ENCODE peak calls at places on chromosomes 7 and 10, in eight cellular contexts. S is small intestine; U is mammary epithelial cell; G is lower lobe of right lung; F is colonic mucosa; R is HCT116; T is CD8-positive, alpha-beta T cell; Q is astrocyte. I is an unnamed sample. For H3K4me1 and H3K36me3, the result is how much of the 10 kb centered on the place peaks cover.

GRCh38 chr7:69359003-69359555 is 239.2 kb upstream of the AUTS2 start:
- DNase-seq in S (no peak), U (no peak), G (no peak), F (no peak), R (no peak), T (no peak), Q (peak), I (no peak)

GRCh38 chr7:142689439-142690168 is 59.7 kb upstream of the PRSS1 start:
- DNase-seq in S (peak), U (no peak), G (no peak), F (no peak), R (no peak), T (no peak), Q (no peak), I (no peak)

GRCh38 chr10:114681542-114681941 is 23.5 kb upstream of the ABLIM1 start:
- DNase-seq in S (no peak), U (peak), G (no peak), F (no peak), R (peak), T (no peak), Q (no peak), I (no peak)

GRCh38 chr10:3071405-3072198 is 4.3 kb downstream of the PFKP start:
- DNase-seq in S (peak), U (peak), G (no peak), F (no peak), R (peak), T (no peak), Q (peak), I (no peak)

GRCh38 chr7:80488406-80488805 is 23.5 kb downstream of the GNAT3 start:
- DNase-seq in S (no peak), U (no peak), G (no peak), F (no peak), R (no peak), T (no peak), Q (no peak), I (no peak)

GRCh38 chr10:5645375-5645774 is 21.0 kb downstream of the ASB13 start:
- DNase-seq in S (peak), U (no peak), G (no peak), F (peak), R (no peak), T (no peak), Q (no peak), I (no peak)

GRCh38 chr7:23185980-23186379 is 4.1 kb downstream of the NUP42 start:
- DNase-seq in S (no peak), U (no peak), G (no peak), F (no peak), R (no peak), T (no peak), Q (no peak), I (no peak)

GRCh38 chr7:115676080-115676479 is 354.5 kb downstream of the TFEC start:
- DNase-seq in S (no peak), U (peak), G (no peak), F (no peak), R (peak), T (no peak), Q (peak), I (no peak)

GRCh38 chr10:96377816-96378294 is 19.1 kb upstream of the OPALIN start:
- DNase-seq in S (no peak), U (peak), G (no peak), F (no peak), R (no peak), T (no peak), Q (no peak), I (no peak)

GRCh38 chr7:44072364-44073231 is 7.2 kb upstream of the PGAM2 start:
- DNase-seq in S (peak), U (peak), G (peak), F (peak), R (peak), T (no peak), Q (peak), I (peak)

GRCh38 chr10:329361-330099 is 194.3 kb downstream of the ZMYND11 start:
- DNase-seq in S (peak), U (peak), G (peak), F (peak), R (peak), T (peak), Q (peak), I (no peak)

GRCh38 chr10:1120761-1121160 is 64.6 kb downstream of the WDR37 start:
- DNase-seq in S (no peak), U (no peak), G (no peak), F (peak), R (no peak), T (no peak), Q (peak), I (no peak)

GRCh38 chr10:29648983-29649268 is 14.2 kb upstream of the SVIL start:
- DNase-seq in S (no peak), U (no peak), G (no peak), F (peak), R (no peak), T (no peak), Q (no peak), I (no peak)

GRCh38 chr7:108190891-108191290 is 60.7 kb upstream of the LAMB4 start:
- DNase-seq in S (no peak), U (no peak), G (no peak), F (no peak), R (no peak), T (no peak), Q (no peak), I (no peak)

GRCh38 chr7:34928052-34928451 is 109.2 kb downstream of the DPY19L1 start:
- DNase-seq in S (peak), U (peak), G (peak), F (peak), R (peak), T (peak), Q (no peak), I (peak)

GRCh38 chr10:51860257-51860656 is 160.9 kb upstream of the CSTF2T start:
- DNase-seq in S (peak), U (peak), G (no peak), F (peak), R (no peak), T (no peak), Q (peak), I (no peak)

GRCh38 chr10:49228677-49229076 is 40.5 kb upstream of the TMEM273 start:
- DNase-seq in S (no peak), U (no peak), G (no peak), F (no peak), R (no peak), T (no peak), Q (no peak), I (no peak)

GRCh38 chr10:92857904-92858514 is 9.7 kb downstream of the EXOC6 start:
- DNase-seq in S (no peak), U (no peak), G (no peak), F (no peak), R (no peak), T (no peak), Q (no peak), I (no peak)

GRCh38 chr10:71728218-71728737 is 8.7 kb upstream of the C10orf105 start:
- DNase-seq in S (no peak), U (no peak), G (no peak), F (no peak), R (no peak), T (no peak), Q (no peak), I (no peak)

GRCh38 chr10:113581092-113581491 is 28.2 kb downstream of the HABP2 start:
- DNase-seq in S (no peak), U (no peak), G (no peak), F (no peak), R (no peak), T (no peak), Q (no peak), I (no peak)

GRCh38 chr7:117313582-117313981 is 9.3 kb downstream of the WNT2 start:
- DNase-seq in S (peak), U (no peak), G (no peak), F (no peak), R (no peak), T (no peak), Q (no peak), I (no peak)

GRCh38 chr10:48439031-48439430 is 132.6 kb downstream of the MAPK8 start:
- DNase-seq in S (no peak), U (peak), G (no peak), F (no peak), R (no peak), T (no peak), Q (peak), I (no peak)

GRCh38 chr7:151057038-151057736 is 510 bp downstream of the CDK5 start:
- DNase-seq in S (no peak), U (no peak), G (peak), F (no peak), R (no peak), T (no peak), Q (no peak), I (no peak)

GRCh38 chr10:96366508-96366907 is 7.7 kb upstream of the OPALIN start:
- DNase-seq in S (no peak), U (no peak), G (no peak), F (no peak), R (no peak), T (no peak), Q (no peak), I (no peak)

GRCh38 chr7:46791180-46791579 is 790.7 kb downstream of the TNS3 start:
- DNase-seq in S (no peak), U (no peak), G (no peak), F (no peak), R (no peak), T (no peak), Q (no peak), I (no peak)

GRCh38 chr7:39428221-39428620 is 138.0 kb upstream of the YAE1 start:
- DNase-seq in S (no peak), U (peak), G (no peak), F (no peak), R (no peak), T (no peak), Q (peak), I (no peak)

GRCh38 chr7:55439627-55440026 is 74.5 kb downstream of the LANCL2 start:
- DNase-seq in S (no peak), U (peak), G (no peak), F (no peak), R (no peak), T (no peak), Q (peak), I (no peak)

GRCh38 chr7:88169717-88170320 is 50.0 kb downstream of the SRI start:
- DNase-seq in S (peak), U (no peak), G (no peak), F (no peak), R (no peak), T (no peak), Q (peak), I (no peak)

GRCh38 chr10:74328388-74328787 is 177.4 kb downstream of the ADK start:
- DNase-seq in S (no peak), U (no peak), G (no peak), F (no peak), R (no peak), T (no peak), Q (peak), I (no peak)

GRCh38 chr7:102927303-102927933 is 14.6 kb downstream of the LRRC17 start:
- DNase-seq in S (no peak), U (peak), G (no peak), F (no peak), R (no peak), T (no peak), Q (peak), I (no peak)

GRCh38 chr10:114821915-114822770 is 563 bp downstream of the FHIP2A start:
- DNase-seq in S (no peak), U (peak), G (peak), F (peak), R (no peak), T (peak), Q (peak), I (peak)

DNA sequence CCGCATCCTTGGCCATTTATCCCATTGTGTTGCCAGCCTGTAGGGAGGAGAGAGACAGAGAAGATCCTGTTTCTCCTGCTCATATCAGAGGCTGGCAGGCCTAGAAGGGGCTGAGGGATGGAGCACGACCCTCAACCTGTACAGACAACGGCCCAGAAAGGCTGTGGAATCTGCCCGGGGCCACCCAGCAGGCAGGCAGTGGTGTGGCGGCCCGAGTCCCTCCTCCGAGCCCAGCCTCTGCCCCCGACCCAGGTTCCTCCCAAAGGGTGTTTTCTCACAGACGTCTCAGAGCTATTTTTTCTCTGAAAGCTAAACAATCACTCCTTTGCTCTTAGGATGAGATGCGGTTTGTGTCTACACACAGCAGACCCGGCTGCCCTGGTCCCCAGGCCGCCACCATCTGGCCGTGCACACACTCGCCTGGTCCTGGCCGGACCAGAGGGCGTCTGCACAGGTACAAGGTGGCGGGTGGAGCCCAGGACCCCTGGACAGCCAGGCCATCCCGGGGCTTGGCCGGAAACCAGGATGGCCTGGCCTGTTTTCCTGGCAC is 69.3 kb downstream of the FOXL3 start:
- DNase-seq in S (no peak), U (no peak), G (peak), F (no peak), R (no peak), T (no peak), Q (no peak), I (no peak)
- H3K4me1 ChIP-seq in S (under half), U (under half), G (under half), F (under half), R (under half), T (under half), Q (under half), I (under half)

GRCh38 chr7:105035349-105035748 is 21.3 kb downstream of the KMT2E start:
- DNase-seq in S (no peak), U (no peak), G (no peak), F (no peak), R (no peak), T (no peak), Q (no peak), I (no peak)

GRCh38 chr7:105037319-105037718 is 23.3 kb downstream of the KMT2E start:
- DNase-seq in S (no peak), U (no peak), G (no peak), F (no peak), R (no peak), T (no peak), Q (no peak), I (no peak)

GRCh38 chr7:105032553-105033214 is 18.7 kb downstream of the KMT2E start:
- DNase-seq in S (no peak), U (no peak), G (no peak), F (no peak), R (no peak), T (no peak), Q (no peak), I (no peak)

DNA sequence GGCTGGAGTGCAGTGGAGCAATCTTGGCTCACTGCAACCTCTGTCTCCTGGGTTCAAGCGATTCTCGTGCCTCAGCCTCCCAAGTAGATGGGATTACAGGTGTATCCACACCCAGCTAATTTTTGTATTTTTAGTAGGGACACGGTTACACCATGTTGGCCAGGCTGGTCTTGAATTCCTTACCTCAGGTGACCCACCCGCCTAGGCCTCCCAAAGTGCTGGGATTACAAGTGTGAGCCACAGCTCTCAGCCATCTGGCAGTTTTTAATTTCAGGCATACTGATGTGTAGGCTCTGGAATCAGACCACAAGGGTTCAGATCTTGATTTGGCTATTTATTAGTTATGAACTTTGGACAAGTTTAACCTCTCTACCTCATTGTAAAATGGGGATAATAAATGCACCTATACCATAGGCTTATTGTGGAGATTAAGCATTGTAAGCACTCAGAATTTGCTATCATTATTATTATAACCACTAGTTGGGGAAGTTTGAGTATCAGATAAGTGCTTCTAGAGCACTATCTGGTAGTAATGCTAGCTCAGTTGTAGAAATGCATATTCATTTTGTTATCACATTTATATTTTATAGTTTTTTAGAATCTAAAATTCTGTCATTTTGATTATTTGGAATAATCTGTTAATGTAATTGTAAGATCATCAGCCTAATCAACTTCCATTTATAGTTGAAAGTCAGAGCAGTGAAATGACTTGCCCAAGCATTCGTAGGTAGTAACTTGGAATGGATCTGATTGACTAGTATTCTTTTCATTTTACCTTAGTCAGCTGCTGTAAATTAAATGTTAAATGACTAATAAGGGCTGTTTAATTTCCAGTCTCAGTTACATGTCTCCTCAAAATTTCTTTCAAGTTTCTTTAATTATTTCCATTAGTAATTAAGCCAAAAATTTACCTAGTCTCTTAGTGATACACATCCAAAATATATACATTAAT is 22.5 kb downstream of the KMT2E start:
- DNase-seq in S (peak), U (no peak), G (no peak), F (no peak), R (no peak), T (no peak), Q (no peak), I (no peak)
- H3K27ac ChIP-seq in S (peak), U (no peak), G (no peak), F (no peak), R (no peak), T (no peak), Q (no peak), I (peak)

GRCh38 chr7:96182424-96183158 is 139.3 kb downstream of the SLC25A13 start:
- DNase-seq in S (no peak), U (no peak), G (no peak), F (no peak), R (no peak), T (no peak), Q (no peak), I (no peak)
- H3K36me3 ChIP-seq in S (under half), U (under half), G (half or more), F (under half), R (under half), T (under half), Q (under half), I (under half)

DNA sequence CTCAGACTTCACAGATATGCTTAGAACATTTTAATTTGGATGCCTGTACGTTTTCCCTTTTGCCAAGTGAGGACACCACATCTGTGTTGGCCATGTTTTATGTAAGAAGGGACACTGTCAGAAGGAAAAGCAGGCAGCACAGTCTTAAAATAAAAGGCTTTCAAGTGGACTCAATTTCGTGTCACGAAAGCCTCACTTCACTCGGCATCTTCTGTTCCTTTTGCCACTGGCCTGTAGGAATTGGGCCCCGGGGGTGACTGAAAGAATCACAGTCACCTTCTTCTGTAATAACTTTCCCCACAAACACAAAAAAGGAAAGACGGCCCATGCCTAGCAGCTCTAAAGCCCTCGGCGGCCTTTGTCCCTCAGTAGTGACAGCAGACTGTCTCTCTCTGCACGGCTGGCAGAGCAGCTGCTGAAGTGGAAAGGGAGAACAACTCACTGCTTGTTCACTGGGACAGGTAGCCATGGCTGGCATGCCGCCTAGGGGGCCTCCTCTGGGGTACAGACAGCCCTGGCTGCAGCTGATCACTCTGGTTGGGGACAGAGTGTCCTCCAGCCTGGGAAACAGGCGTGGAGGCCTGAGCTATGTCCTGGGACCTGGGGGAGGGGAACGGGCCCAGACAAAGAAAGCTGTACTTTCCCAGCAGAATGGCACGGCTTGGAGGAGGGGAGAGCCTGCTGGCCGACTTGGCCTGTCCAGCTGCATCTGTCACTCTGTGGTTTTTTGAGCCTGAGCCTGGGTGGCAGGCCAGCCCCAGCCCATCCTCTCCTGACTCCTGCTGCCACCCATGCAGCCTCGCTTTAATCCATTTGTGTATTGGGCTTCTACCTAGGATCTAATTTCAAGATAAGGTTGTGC is 4.4 kb downstream of the RASSF4 start:
- DNase-seq in S (peak), U (no peak), G (peak), F (peak), R (no peak), T (peak), Q (no peak), I (no peak)
- H3K4me1 ChIP-seq in S (under half), U (under half), G (half or more), F (under half), R (under half), T (under half), Q (under half), I (under half)

GRCh38 chr10:127945335-127945734 is 38.4 kb downstream of the PTPRE start:
- DNase-seq in S (peak), U (peak), G (no peak), F (peak), R (peak), T (no peak), Q (no peak), I (no peak)

GRCh38 chr10:127945948-127946347 is 39.0 kb downstream of the PTPRE start:
- DNase-seq in S (no peak), U (no peak), G (no peak), F (no peak), R (no peak), T (no peak), Q (no peak), I (no peak)

GRCh38 chr10:127942811-127943210 is 35.9 kb downstream of the PTPRE start:
- DNase-seq in S (no peak), U (no peak), G (no peak), F (no peak), R (no peak), T (no peak), Q (no peak), I (no peak)

GRCh38 chr10:127943336-127943910 is 36.5 kb downstream of the PTPRE start:
- DNase-seq in S (no peak), U (no peak), G (no peak), F (no peak), R (no peak), T (no peak), Q (no peak), I (no peak)

DNA sequence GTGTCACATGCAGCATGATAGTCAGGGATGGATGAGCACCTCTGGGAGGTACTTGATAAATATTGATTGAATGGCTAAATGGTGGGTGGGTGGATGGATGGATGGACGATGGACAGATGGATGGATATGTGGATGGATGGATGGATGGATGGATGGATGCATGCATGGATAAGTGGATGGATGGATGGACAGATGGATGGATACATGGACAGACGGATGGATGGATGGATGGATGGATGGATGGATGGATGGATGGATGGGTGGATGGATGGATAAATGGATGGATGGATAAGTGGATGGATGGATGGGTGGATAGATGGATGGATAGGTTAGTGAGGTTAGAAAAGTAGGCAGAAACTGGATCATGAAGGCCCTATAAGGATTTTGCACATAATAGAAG is 37.4 kb downstream of the PTPRE start:
- DNase-seq in S (no peak), U (no peak), G (no peak), F (no peak), R (no peak), T (no peak), Q (no peak), I (no peak)
- H3K27ac ChIP-seq in S (no peak), U (no peak), G (no peak), F (no peak), R (no peak), T (no peak), Q (no peak), I (no peak)

GRCh38 chr10:122060250-122060649 is 71.3 kb downstream of the TACC2 start:
- DNase-seq in S (no peak), U (no peak), G (no peak), F (peak), R (no peak), T (no peak), Q (peak), I (no peak)
- H3K36me3 ChIP-seq in S (under half), U (under half), G (under half), F (under half), R (under half), T (under half), Q (under half), I (under half)

I was measured in CD4-positive, CD25-positive, alpha-beta regulatory T cell.